ENCODE peak calls at places on chromosomes 6 and 20, in four cellular contexts. Y is neural progenitor cell, S is sigmoid colon, O is mesendoderm. R is an unnamed sample.

GRCh38 chr6:72626126-72626525 is 4.3 kb downstream of the KCNQ5 start:
- DNase-seq in Y (no peak), S (no peak), O (peak; percentile 19), R (no peak)

GRCh38 chr6:142871910-142872331 is 73.1 kb downstream of the HIVEP2 start:
- DNase-seq in Y (no peak), S (no peak), O (no peak), R (no peak)

GRCh38 chr6:21396313-21396712 is 197.2 kb upstream of the SOX4 start:
- DNase-seq in Y (no peak), S (no peak), O (no peak), R (no peak)

GRCh38 chr6:28982476-28983266 is 22.4 kb downstream of the ZNF311 start:
- DNase-seq in Y (peak; percentile 55), S (no peak), O (peak; percentile 65), R (no peak)

GRCh38 chr20:36506253-36506652 is 35.1 kb upstream of the MYL9 start:
- DNase-seq in Y (no peak), S (no peak), O (peak; percentile 54), R (no peak)

GRCh38 chr6:22363966-22364296 is 67.1 kb upstream of the PRL start:
- DNase-seq in Y (no peak), S (no peak), O (no peak), R (no peak)

GRCh38 chr6:43297644-43298564 is at the start of gene SLC22A7:
- DNase-seq in Y (no peak), S (no peak), O (no peak), R (no peak)

GRCh38 chr6:160461641-160462040 is 113.5 kb downstream of the SLC22A3 start:
- DNase-seq in Y (no peak), S (no peak), O (no peak), R (no peak)

GRCh38 chr6:108914235-108915022 is 66.2 kb downstream of the ARMC2 start:
- DNase-seq in Y (peak; percentile 58), S (no peak), O (peak; percentile 80), R (no peak)

GRCh38 chr6:123808556-123808955 is 4.9 kb downstream of the NKAIN2 start:
- DNase-seq in Y (peak; percentile 4), S (no peak), O (no peak), R (no peak)

GRCh38 chr20:5835870-5836269 is 85.7 kb downstream of the SHLD1 start:
- DNase-seq in Y (no peak), S (no peak), O (no peak), R (no peak)

GRCh38 chr20:39252035-39252434 is 289.9 kb downstream of the DHX35 start:
- DNase-seq in Y (no peak), S (no peak), O (no peak), R (no peak)

GRCh38 chr6:47200536-47201334 is 109.0 kb downstream of the TNFRSF21 start:
- DNase-seq in Y (no peak), S (no peak), O (no peak), R (no peak)

GRCh38 chr6:98980814-98981213 is 33.1 kb upstream of the FBXL4 start:
- DNase-seq in Y (peak; percentile 27), S (no peak), O (peak; percentile 92), R (no peak)

GRCh38 chr20:32737371-32738223 is 5.7 kb downstream of the COMMD7 start:
- DNase-seq in Y (no peak), S (no peak), O (no peak), R (no peak)

GRCh38 chr6:41768545-41769308 is 11.0 kb downstream of the FRS3 start:
- DNase-seq in Y (no peak), S (no peak), O (peak; percentile 27), R (no peak)

GRCh38 chr6:155352812-155353211 is 38.5 kb upstream of the TFB1M start:
- DNase-seq in Y (no peak), S (no peak), O (no peak), R (no peak)

GRCh38 chr6:13724174-13724573 is 12.5 kb upstream of the RANBP9 start:
- DNase-seq in Y (no peak), S (no peak), O (peak; percentile 13), R (no peak)